ENCODE peak calls at places on chromosome 4, in four cellular contexts. D, N, V and F are unnamed samples.

GRCh38 chr4:76420901-76421581 is at the start of gene CCDC158:
- DNase-seq in D (peak; percentile 76), N (peak; percentile 88), V (no peak), F (no peak)

GRCh38 chr4:6992728-6993655 is 50.2 kb upstream of the TADA2B start:
- DNase-seq in D (no peak), N (no peak), V (peak; percentile 40), F (no peak)

GRCh38 chr4:176814770-176815169 is 22.0 kb upstream of the VEGFC start:
- DNase-seq in D (no peak), N (no peak), V (peak; percentile 87), F (no peak)

GRCh38 chr4:123616970-123617392 is 220.4 kb downstream of the SPRY1 start:
- DNase-seq in D (no peak), N (no peak), V (no peak), F (peak; percentile 76)

GRCh38 chr4:56220261-56220660 is 167.0 kb downstream of the AASDH start:
- DNase-seq in D (no peak), N (no peak), V (peak; percentile 2), F (no peak)

GRCh38 chr4:41360214-41360910 is 103.6 kb downstream of the UCHL1 start:
- DNase-seq in D (peak; percentile 82), N (peak; percentile 94), V (peak; percentile 20), F (peak; percentile 79)

GRCh38 chr4:40377462-40378385 is 42.6 kb downstream of the CHRNA9 start:
- DNase-seq in D (no peak), N (no peak), V (peak; percentile 27), F (no peak)

GRCh38 chr4:81844717-81845116 is 373.0 kb upstream of the RASGEF1B start:
- DNase-seq in D (no peak), N (no peak), V (peak; percentile 57), F (no peak)

GRCh38 chr4:151165205-151166000 is 66.0 kb downstream of the RPS3A start:
- DNase-seq in D (no peak), N (no peak), V (no peak), F (no peak)

GRCh38 chr4:138196153-138196552 is 46.0 kb downstream of the SLC7A11 start:
- DNase-seq in D (no peak), N (no peak), V (no peak), F (no peak)

GRCh38 chr4:40630335-40631021 is 814 bp upstream of the RBM47 start:
- DNase-seq in D (peak; percentile 90), N (peak; percentile 90), V (no peak), F (peak; percentile 57)

GRCh38 chr4:80610845-80611244 is 275.3 kb downstream of the CFAP299 start:
- DNase-seq in D (no peak), N (no peak), V (peak; percentile 67), F (no peak)

GRCh38 chr4:57163530-57164459 is 53.6 kb upstream of the IGFBP7 start:
- DNase-seq in D (peak; percentile 94), N (peak; percentile 96), V (peak; percentile 83), F (peak; percentile 47)

GRCh38 chr4:22962186-22962786 is 269.5 kb downstream of the GBA3 start:
- DNase-seq in D (no peak), N (no peak), V (peak; percentile 4), F (no peak)

GRCh38 chr4:112651641-112652040 is 14.7 kb downstream of the LARP7 start:
- DNase-seq in D (no peak), N (no peak), V (no peak), F (no peak)

GRCh38 chr4:112650332-112650731 is 13.4 kb downstream of the LARP7 start:
- DNase-seq in D (no peak), N (no peak), V (no peak), F (no peak)

GRCh38 chr4:112652216-112652615 is 15.3 kb downstream of the LARP7 start:
- DNase-seq in D (no peak), N (no peak), V (no peak), F (no peak)

GRCh38 chr4:112655270-112655669 is 18.3 kb downstream of the LARP7 start:
- DNase-seq in D (no peak), N (no peak), V (no peak), F (no peak)
- H3K27ac ChIP-seq in D (no peak overlapping the region), N (no peak overlapping the region), V (no peak overlapping the region), F (no peak overlapping the region)

GRCh38 chr4:110193822-110194761 is 4.3 kb downstream of the ELOVL6 start:
- DNase-seq in D (peak; percentile 90), N (no peak), V (peak; percentile 97), F (peak; percentile 73)
- TF ChIP-seq POLR2A in D (peak; percentile 57), N (no peak), V (peak; percentile 54), F (peak; percentile 77)

GRCh38 chr4:95209942-95210341 is 338.8 kb downstream of the UNC5C start:
- DNase-seq in D (no peak), N (no peak), V (no peak), F (no peak)

GRCh38 chr4:95204267-95204835 is 344.4 kb downstream of the UNC5C start:
- DNase-seq in D (no peak), N (no peak), V (no peak), F (no peak)

DNA sequence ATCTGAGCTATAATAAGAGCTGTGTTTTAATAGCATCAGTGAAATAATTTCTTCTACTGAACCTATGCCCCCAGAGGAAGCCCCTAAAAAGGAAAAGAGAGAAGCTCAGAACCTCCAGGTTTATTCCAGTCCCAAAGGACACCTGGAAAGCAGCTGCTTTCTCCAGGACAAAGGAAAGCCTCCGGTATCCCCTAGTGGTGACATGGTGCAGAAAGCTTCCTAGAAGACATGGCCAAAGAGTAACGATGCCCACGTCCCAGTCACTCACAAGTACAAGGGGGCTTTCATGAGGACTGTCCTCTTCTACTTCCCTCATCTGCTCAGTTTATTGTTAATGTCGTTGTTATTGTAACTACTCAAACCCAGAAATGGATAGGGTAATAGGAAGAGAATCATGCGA is 343.9 kb downstream of the UNC5C start:
- DNase-seq in D (no peak), N (no peak), V (no peak), F (no peak)
- TF ChIP-seq CTCF in D (no peak), N (no peak), V (no peak), F (no peak)

DNA sequence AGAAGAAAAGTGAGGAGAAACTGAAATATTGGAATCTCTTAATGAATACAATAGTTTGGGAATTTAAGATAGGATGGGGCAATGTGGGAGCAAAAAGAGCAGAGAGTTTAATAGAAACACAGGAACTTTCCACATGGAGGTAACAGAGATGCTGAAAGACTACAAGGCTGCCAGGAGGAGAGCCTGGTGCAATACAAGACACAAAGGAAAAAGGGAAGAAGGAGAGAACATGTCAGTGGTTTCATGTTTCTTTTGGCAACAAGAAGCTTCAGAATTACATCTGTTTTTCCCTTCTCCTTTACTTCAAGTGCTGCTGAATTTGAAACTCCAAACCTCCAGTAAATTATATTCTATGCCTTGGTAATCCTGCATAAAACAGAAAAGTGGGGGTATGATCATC is 474.3 kb downstream of the FAT4 start:
- DNase-seq in D (no peak), N (no peak), V (peak; percentile 22), F (no peak)
- H3K27ac ChIP-seq in D (no peak overlapping the region), N (no peak overlapping the region), V (no peak overlapping the region), F (no peak overlapping the region)

GRCh38 chr4:112296949-112297483 is at the start of gene ALPK1:
- DNase-seq in D (no peak), N (no peak), V (peak; percentile 94), F (no peak)
- TF ChIP-seq POLR2A in D (no peak), N (no peak), V (peak; percentile 47), F (peak; percentile 73)

GRCh38 chr4:78059524-78059889 is 2.4 kb downstream of the FRAS1 start:
- DNase-seq in D (no peak), N (no peak), V (peak; percentile 45), F (peak; percentile 63)
- TF ChIP-seq CTCF in D (no peak), N (peak; percentile 65), V (peak; percentile 49), F (peak; percentile 70)

GRCh38 chr4:101128473-101128872 is 218.9 kb downstream of the PPP3CA start:
- DNase-seq in D (no peak), N (no peak), V (no peak), F (no peak)
- H3K27ac ChIP-seq in D (no peak overlapping the region), N (no peak overlapping the region), V (no peak overlapping the region), F (no peak overlapping the region)

GRCh38 chr4:184284742-184285141 is 67.1 kb upstream of the ENPP6 start:
- DNase-seq in D (no peak), N (no peak), V (no peak), F (no peak)

GRCh38 chr4:184282895-184283654 is 65.4 kb upstream of the ENPP6 start:
- DNase-seq in D (no peak), N (no peak), V (no peak), F (no peak)

GRCh38 chr4:184284336-184284690 is 66.6 kb upstream of the ENPP6 start:
- DNase-seq in D (no peak), N (no peak), V (no peak), F (no peak)

GRCh38 chr4:184282251-184282713 is 64.6 kb upstream of the ENPP6 start:
- DNase-seq in D (peak; percentile 86), N (no peak), V (no peak), F (peak; percentile 65)

DNA sequence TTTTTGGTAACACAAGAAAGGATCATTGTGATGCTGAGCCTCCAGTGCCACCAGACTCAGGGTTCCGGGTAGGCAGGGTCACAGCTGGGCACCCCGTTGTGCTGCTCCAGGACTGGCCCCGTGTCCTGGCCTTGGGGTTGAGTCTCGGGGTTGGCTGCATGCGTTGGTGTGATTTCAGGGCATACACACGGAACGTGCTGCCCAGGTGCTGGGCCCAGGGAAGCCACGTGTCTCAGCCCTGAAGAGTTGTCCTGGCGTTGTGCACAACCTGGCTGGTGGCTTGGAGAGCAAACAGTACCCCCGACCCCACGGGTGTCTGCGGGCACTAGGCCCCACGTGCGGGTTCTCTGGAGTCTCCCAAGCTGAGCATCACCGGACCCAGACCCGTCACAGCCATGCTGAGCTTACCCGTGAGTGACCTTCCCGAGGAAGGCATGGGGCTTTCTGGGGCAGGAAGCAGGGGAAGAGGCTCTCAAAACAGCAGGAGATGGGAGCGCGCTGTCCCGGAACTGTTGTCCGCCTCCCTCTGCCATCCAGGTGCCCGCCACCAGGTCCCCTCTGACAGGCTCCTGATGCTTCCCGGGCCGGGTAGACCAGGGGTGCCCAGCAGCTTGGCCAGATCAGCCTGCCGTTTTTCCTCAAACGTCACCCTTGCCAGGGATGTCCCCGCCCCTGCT is 66.1 kb upstream of the ENPP6 start:
- DNase-seq in D (no peak), N (peak; percentile 64), V (no peak), F (no peak)
- TF ChIP-seq POLR2A in D (no peak), N (no peak), V (no peak), F (no peak)

GRCh38 chr4:27318740-27319139 is 458.1 kb downstream of the STIM2 start:
- DNase-seq in D (no peak), N (no peak), V (peak; percentile 17), F (no peak)
- TF ChIP-seq CTCF in D (no peak), N (peak; percentile 22), V (peak; percentile 41), F (peak; percentile 32)